ENCODE peak calls at places on chromosomes 11 and 22, in ten cellular contexts. U is NCI-H510A; R is activated CD8-positive, alpha-beta memory T cell treated with anti-CD3 and anti-CD28 coated beads, Interleukin-2, amount 50 U/mL, for 48 hours; C is activated CD4-positive, CD25-positive, alpha-beta regulatory T cell treated with anti-CD3 and anti-CD28 coated beads, Interleukin-2, amount 50 U/mL, for 16 hours; D is DMS53; Q is cardiac muscle cell; M is tibial nerve; X is memory B cell; J is lung; Z is NCI-H748 treated with DMSO at 0.1 percent for 48 hours. B is an unnamed sample.

GRCh38 chr11:17765381-17766359 is 31.1 kb downstream of the KCNC1 start:
- DNase-seq in U (no peak), R (no peak), C (no peak), D (peak), Q (no peak), M (no peak), X (no peak), J (no peak), Z (no peak), B (no peak)

GRCh38 chr11:44797886-44798683 is 71.3 kb downstream of the TSPAN18 start:
- DNase-seq in U (no peak), R (no peak), C (no peak), D (no peak), Q (peak), M (no peak), X (no peak), J (no peak), Z (no peak), B (no peak)

GRCh38 chr11:100689141-100689540 is 2.1 kb downstream of the ARHGAP42 start:
- DNase-seq in U (no peak), R (no peak), C (no peak), D (no peak), Q (peak), M (no peak), X (no peak), J (no peak), Z (no peak), B (no peak)

GRCh38 chr11:84390441-84391078 is 1104.4 kb upstream of the CCDC90B start:
- DNase-seq in U (no peak), R (no peak), C (no peak), D (peak), Q (no peak), M (no peak), X (no peak), J (no peak), Z (no peak), B (no peak)

GRCh38 chr22:29251981-29252978 is 15.5 kb downstream of the RHBDD3 start:
- DNase-seq in U (no peak), R (no peak), C (no peak), D (no peak), Q (no peak), M (no peak), X (no peak), J (no peak), Z (no peak), B (no peak)

GRCh38 chr11:64796047-64796756 is 6.8 kb downstream of the MAP4K2 start:
- DNase-seq in U (no peak), R (no peak), C (no peak), D (no peak), Q (no peak), M (no peak), X (no peak), J (no peak), Z (no peak), B (no peak)

GRCh38 chr11:34604216-34604615 is 16.7 kb upstream of the EHF start:
- DNase-seq in U (no peak), R (no peak), C (no peak), D (no peak), Q (no peak), M (no peak), X (no peak), J (no peak), Z (no peak), B (no peak)

GRCh38 chr11:31096191-31096590 is 273.3 kb downstream of the DCDC1 start:
- DNase-seq in U (no peak), R (no peak), C (no peak), D (no peak), Q (no peak), M (no peak), X (no peak), J (no peak), Z (no peak), B (no peak)

GRCh38 chr11:112281776-112282175 is 21.1 kb upstream of the PLET1 start:
- DNase-seq in U (no peak), R (no peak), C (no peak), D (no peak), Q (no peak), M (no peak), X (no peak), J (no peak), Z (peak), B (no peak)

GRCh38 chr11:92556435-92556834 is 331.8 kb downstream of the FAT3 start:
- DNase-seq in U (no peak), R (no peak), C (no peak), D (peak), Q (peak), M (no peak), X (no peak), J (no peak), Z (no peak), B (no peak)

GRCh38 chr11:118084247-118084646 is 2.5 kb downstream of the SMIM35 start:
- DNase-seq in U (no peak), R (no peak), C (no peak), D (peak), Q (peak), M (no peak), X (no peak), J (no peak), Z (no peak), B (no peak)